ENCODE peak calls at places on chromosomes 2 and 18, in four cellular contexts. One of them, this sample, is unnamed.

GRCh38 chr2:174763793-174764179 is 486 bp downstream of the CHRNA1 start:
- DNase-seq in A549: no peak
- DNase-seq in T-helper 17 cell: no peak
- DNase-seq in EL: no peak
- DNase-seq in this sample: no peak

GRCh38 chr2:28390857-28391563 is 1.6 kb upstream of the FOSL2 start:
- DNase-seq in A549: peak; percentile 92
- DNase-seq in T-helper 17 cell: no peak
- DNase-seq in EL: peak; percentile 84
- DNase-seq in this sample: no peak

GRCh38 chr2:123916512-123916911 is 108.6 kb upstream of the CNTNAP5 start:
- DNase-seq in A549: no peak
- DNase-seq in T-helper 17 cell: no peak
- DNase-seq in EL: no peak
- DNase-seq in this sample: no peak

GRCh38 chr2:84906900-84907714 is 1.7 kb downstream of the TMSB10 start:
- DNase-seq in A549: peak; percentile 96
- DNase-seq in T-helper 17 cell: peak; percentile 38
- DNase-seq in EL: peak; percentile 92
- DNase-seq in this sample: peak; percentile 55

GRCh38 chr2:159226059-159226461 is 60.4 kb downstream of the WDSUB1 start:
- DNase-seq in A549: peak; percentile 35
- DNase-seq in T-helper 17 cell: no peak
- DNase-seq in EL: peak; percentile 69
- DNase-seq in this sample: peak; percentile 12

GRCh38 chr2:151774506-151774905 is 40.2 kb upstream of the NEB start:
- DNase-seq in A549: no peak
- DNase-seq in T-helper 17 cell: no peak
- DNase-seq in EL: peak; percentile 47
- DNase-seq in this sample: no peak

GRCh38 chr2:126902152-126902835 is 3.6 kb downstream of the TEX51 start:
- DNase-seq in A549: no peak
- DNase-seq in T-helper 17 cell: no peak
- DNase-seq in EL: no peak
- DNase-seq in this sample: no peak

GRCh38 chr2:75047189-75047812 is 88.9 kb downstream of the POLE4 start:
- DNase-seq in A549: peak; percentile 11
- DNase-seq in T-helper 17 cell: no peak
- DNase-seq in EL: peak; percentile 70
- DNase-seq in this sample: no peak

GRCh38 chr18:63302647-63303405 is 16.7 kb downstream of the BCL2 start:
- DNase-seq in A549: no peak
- DNase-seq in T-helper 17 cell: no peak
- DNase-seq in EL: no peak
- DNase-seq in this sample: no peak

GRCh38 chr2:191679818-191680600 is 2.1 kb downstream of the NABP1 start:
- DNase-seq in A549: peak; percentile 75
- DNase-seq in T-helper 17 cell: no peak
- DNase-seq in EL: peak; percentile 85
- DNase-seq in this sample: no peak

GRCh38 chr2:54060000-54060399 is 55.4 kb upstream of the ACYP2 start:
- DNase-seq in A549: no peak
- DNase-seq in T-helper 17 cell: no peak
- DNase-seq in EL: peak; percentile 36
- DNase-seq in this sample: no peak

GRCh38 chr2:181790716-181791649 is 100.5 kb upstream of the ITPRID2 start:
- DNase-seq in A549: peak; percentile 92
- DNase-seq in T-helper 17 cell: no peak
- DNase-seq in EL: peak; percentile 93
- DNase-seq in this sample: peak; percentile 17

GRCh38 chr2:128281852-128282245 is 36.8 kb downstream of the HS6ST1 start:
- DNase-seq in A549: no peak
- DNase-seq in T-helper 17 cell: no peak
- DNase-seq in EL: no peak
- DNase-seq in this sample: no peak

GRCh38 chr2:191569025-191569424 is 108.9 kb upstream of the NABP1 start:
- DNase-seq in A549: peak; percentile 18
- DNase-seq in T-helper 17 cell: no peak
- DNase-seq in EL: no peak
- DNase-seq in this sample: no peak

GRCh38 chr2:206275274-206276160 is 1.1 kb downstream of the ZDBF2 start:
- DNase-seq in A549: peak; percentile 59
- DNase-seq in T-helper 17 cell: no peak
- DNase-seq in EL: peak; percentile 45
- DNase-seq in this sample: peak; percentile 6

GRCh38 chr2:52336951-52337350 is 1305.0 kb upstream of the NRXN1 start:
- DNase-seq in A549: no peak
- DNase-seq in T-helper 17 cell: no peak
- DNase-seq in EL: no peak
- DNase-seq in this sample: no peak

GRCh38 chr18:55199291-55199963 is 240.2 kb upstream of the CCDC68 start:
- DNase-seq in A549: no peak
- DNase-seq in T-helper 17 cell: no peak
- DNase-seq in EL: no peak
- DNase-seq in this sample: no peak

GRCh38 chr2:223841436-223842180 is 4.2 kb upstream of the AP1S3 start:
- DNase-seq in A549: no peak
- DNase-seq in T-helper 17 cell: no peak
- DNase-seq in EL: no peak
- DNase-seq in this sample: no peak

GRCh38 chr2:134762508-134762907 is 43.7 kb upstream of the TMEM163 start:
- DNase-seq in A549: no peak
- DNase-seq in T-helper 17 cell: no peak
- DNase-seq in EL: no peak
- DNase-seq in this sample: no peak

GRCh38 chr2:152134488-152135280 is 35.8 kb upstream of the CACNB4 start:
- DNase-seq in A549: no peak
- DNase-seq in T-helper 17 cell: no peak
- DNase-seq in EL: peak; percentile 18
- DNase-seq in this sample: peak; percentile 14